ENCODE peak calls at places on chromosomes 5 and 9, in five cellular contexts. L is cardiac fibroblast, I is kidney epithelial cell, K is psoas muscle, Z is HAP-1. D is an unnamed sample.

GRCh38 chr5:36135994-36136393 is 15.7 kb downstream of the LMBRD2 start:
- DNase-seq in L (no peak), I (no peak), K (no peak), Z (no peak), D (no peak)

GRCh38 chr5:66169534-66169933 is 25.4 kb downstream of the SREK1 start:
- DNase-seq in L (no peak), I (peak), K (no peak), Z (no peak), D (peak)

GRCh38 chr5:78993165-78993564 is 8.1 kb upstream of the ARSB start:
- DNase-seq in L (no peak), I (no peak), K (no peak), Z (no peak), D (no peak)

GRCh38 chr5:20367178-20367577 is 379.2 kb upstream of the CDH18 start:
- DNase-seq in L (no peak), I (no peak), K (no peak), Z (no peak), D (no peak)

GRCh38 chr5:124867064-124867707 is 120.7 kb upstream of the ZNF608 start:
- DNase-seq in L (peak), I (no peak), K (no peak), Z (peak), D (no peak)

GRCh38 chr5:130109152-130109551 is 204.9 kb downstream of the CHSY3 start:
- DNase-seq in L (peak), I (peak), K (no peak), Z (no peak), D (peak)

GRCh38 chr9:93185261-93186150 is 1.6 kb downstream of the WNK2 start:
- DNase-seq in L (no peak), I (no peak), K (no peak), Z (peak), D (no peak)

GRCh38 chr9:19154135-19154612 is 26.9 kb upstream of the PLIN2 start:
- DNase-seq in L (peak), I (no peak), K (no peak), Z (no peak), D (no peak)

GRCh38 chr9:126702501-126703329 is 89.0 kb downstream of the LMX1B start:
- DNase-seq in L (no peak), I (no peak), K (no peak), Z (peak), D (no peak)

GRCh38 chr9:136312436-136312835 is 8.5 kb upstream of the CCDC187 start:
- DNase-seq in L (peak), I (no peak), K (no peak), Z (no peak), D (no peak)

GRCh38 chr5:68303038-68303738 is 87.6 kb downstream of the PIK3R1 start:
- DNase-seq in L (no peak), I (peak), K (no peak), Z (no peak), D (no peak)

GRCh38 chr5:78005021-78005785 is 229.1 kb upstream of the TBCA start:
- DNase-seq in L (peak), I (no peak), K (no peak), Z (peak), D (no peak)

GRCh38 chr9:35186524-35186923 is 24.7 kb downstream of the UNC13B start:
- DNase-seq in L (no peak), I (no peak), K (no peak), Z (peak), D (no peak)

GRCh38 chr5:100828756-100829342 is 74.2 kb downstream of the ST8SIA4 start:
- DNase-seq in L (no peak), I (no peak), K (no peak), Z (no peak), D (no peak)

GRCh38 chr5:102801375-102801774 is 46.3 kb downstream of the PAM start:
- DNase-seq in L (no peak), I (no peak), K (no peak), Z (no peak), D (no peak)

GRCh38 chr9:6645153-6646027 is at the start of gene GLDC:
- DNase-seq in L (peak), I (peak), K (peak), Z (no peak), D (peak)

GRCh38 chr9:130174025-130174424 is 1.8 kb downstream of the NCS1 start:
- DNase-seq in L (no peak), I (no peak), K (no peak), Z (no peak), D (no peak)

GRCh38 chr9:130172858-130173461 is 756 bp downstream of the NCS1 start:
- DNase-seq in L (no peak), I (no peak), K (peak), Z (peak), D (no peak)

GRCh38 chr9:130171226-130172148 is 717 bp upstream of the NCS1 start:
- DNase-seq in L (no peak), I (no peak), K (no peak), Z (peak), D (no peak)

GRCh38 chr9:130173462-130173876 is 1.3 kb downstream of the NCS1 start:
- DNase-seq in L (peak), I (no peak), K (no peak), Z (no peak), D (no peak)

DNA sequence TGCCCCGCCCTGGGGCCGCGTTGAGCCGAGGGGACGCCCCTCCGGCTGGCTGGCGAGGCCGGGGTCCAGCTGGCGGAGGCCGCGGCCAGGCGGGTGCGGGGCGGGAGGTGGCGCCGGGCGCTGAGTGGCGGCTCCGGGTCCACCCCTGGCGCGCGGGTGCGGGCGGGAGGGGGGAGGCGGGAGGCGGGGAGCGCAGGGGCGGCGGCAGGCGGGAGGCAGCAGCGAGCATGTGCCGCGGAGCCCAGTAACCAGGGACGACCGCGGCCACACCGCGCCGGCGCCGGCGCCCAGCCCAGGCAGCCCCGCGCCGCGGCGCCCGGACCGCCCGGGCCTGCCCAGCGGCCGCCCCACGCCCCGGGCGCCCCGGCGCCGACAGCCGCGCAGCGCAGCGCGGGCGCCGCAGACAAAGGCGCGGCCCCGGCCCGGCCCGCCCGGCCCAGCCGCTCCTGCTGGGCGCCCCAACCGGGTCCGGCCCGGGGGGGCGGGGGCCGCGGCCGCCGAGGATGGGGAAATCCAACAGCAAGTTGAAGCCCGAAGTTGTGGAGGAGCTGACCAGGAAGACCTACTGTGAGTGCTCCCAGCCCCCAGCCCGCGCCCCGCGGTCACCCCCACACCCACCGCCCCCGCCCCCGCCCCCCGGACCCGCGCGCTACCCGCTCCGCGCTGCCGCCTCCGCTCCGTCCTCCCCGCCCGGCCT is at the start of gene NCS1:
- DNase-seq in L (peak), I (no peak), K (peak), Z (peak), D (no peak)
- H3K4me3 ChIP-seq in L (peak), I (peak), K (peak), Z (peak), D (no peak)

DNA sequence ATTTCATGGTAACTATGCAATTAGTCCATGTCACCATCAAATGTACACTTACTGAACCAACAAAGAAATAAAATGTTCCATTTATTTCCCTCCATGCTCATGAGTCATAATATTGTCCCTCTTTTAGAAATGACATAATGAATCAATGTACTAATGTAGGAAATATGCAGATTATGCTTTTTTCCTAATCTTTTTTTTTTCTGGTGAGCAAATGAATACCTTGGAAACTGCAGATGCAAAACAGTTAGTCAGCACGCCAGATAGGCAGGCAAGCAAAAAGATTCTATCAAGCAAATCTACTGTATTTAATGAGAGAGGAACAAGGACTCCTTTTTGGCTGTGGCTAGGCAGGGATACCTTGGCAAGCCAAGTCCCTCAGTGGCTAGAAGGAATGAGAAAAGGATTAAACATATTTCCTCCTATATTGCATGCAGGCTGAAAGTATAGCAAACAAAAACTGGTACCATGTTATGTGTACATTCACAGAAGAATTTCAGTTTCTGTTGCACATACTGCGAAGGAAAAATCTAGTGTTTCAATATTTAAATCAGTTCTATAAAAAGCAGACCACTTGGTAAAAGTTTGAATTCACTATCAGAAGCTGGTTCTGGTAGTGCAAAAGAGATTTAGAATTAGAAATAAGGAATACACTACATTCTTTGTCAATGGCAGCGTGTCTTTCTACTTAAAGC is 605.4 kb downstream of the TLE1 start:
- DNase-seq in L (peak), I (no peak), K (no peak), Z (no peak), D (no peak)
- H3K4me3 ChIP-seq in L (no peak), I (no peak), K (no peak), Z (no peak), D (no peak)

GRCh38 chr9:123026425-123026824 is 7.0 kb upstream of the GPR21 start:
- DNase-seq in L (no peak), I (no peak), K (no peak), Z (no peak), D (no peak)
- H3K4me3 ChIP-seq in L (no peak), I (no peak), K (no peak), Z (no peak), D (no peak)

DNA sequence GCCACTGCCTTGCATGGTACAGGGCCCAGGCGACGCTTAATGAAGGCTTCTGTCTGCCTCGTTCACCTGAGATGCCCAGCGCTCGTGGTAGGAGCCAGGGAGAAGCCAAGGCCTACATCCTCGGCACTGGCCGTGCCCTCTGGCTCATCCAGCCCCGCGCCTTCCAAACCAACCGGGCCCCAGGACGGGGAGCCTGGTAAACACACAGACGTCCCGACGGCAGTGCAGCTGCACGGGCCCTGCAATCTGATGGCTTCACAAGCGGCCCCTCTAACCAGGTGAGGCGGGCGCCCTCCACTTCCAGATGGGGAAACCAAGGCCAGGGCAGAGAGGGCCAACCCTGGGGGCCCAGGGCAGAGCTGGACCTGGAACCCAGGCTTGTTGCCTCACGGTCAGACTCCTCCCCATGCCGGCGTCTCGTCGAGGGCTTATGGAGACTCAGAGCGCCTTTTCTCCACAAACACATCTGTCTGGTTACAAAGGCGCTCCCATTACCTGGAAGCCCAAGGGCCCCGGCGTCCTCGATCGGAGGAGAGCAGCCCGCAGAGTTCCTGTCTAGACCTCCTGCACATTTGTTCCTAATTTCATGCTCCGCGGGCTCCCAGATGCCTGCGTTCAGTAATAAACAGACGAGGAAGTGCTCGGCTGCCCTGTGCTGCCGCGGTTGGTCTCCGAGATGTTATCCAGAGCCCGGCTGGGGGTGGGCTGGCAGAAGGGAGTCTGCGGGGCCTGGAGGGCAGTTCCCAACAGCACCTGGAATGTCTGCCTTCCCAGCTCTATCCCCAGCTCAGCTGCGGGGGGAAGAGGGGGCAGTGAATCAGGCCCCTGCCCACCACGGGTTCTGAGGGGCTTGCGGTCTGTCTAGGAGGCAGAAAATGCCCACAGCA is 23.5 kb downstream of the FAM163B start:
- DNase-seq in L (no peak), I (no peak), K (no peak), Z (no peak), D (no peak)
- H3K4me3 ChIP-seq in L (no peak), I (no peak), K (no peak), Z (no peak), D (no peak)

GRCh38 chr9:33304367-33304766 is 14.1 kb downstream of the NFX1 start:
- DNase-seq in L (no peak), I (no peak), K (no peak), Z (no peak), D (no peak)
- H3K4me3 ChIP-seq in L (no peak), I (no peak), K (no peak), Z (no peak), D (no peak)

GRCh38 chr5:25688156-25688555 is 1043.4 kb upstream of the CDH10 start:
- DNase-seq in L (no peak), I (no peak), K (no peak), Z (no peak), D (no peak)
- H3K4me3 ChIP-seq in L (no peak), I (no peak), K (no peak), Z (no peak), D (no peak)

DNA sequence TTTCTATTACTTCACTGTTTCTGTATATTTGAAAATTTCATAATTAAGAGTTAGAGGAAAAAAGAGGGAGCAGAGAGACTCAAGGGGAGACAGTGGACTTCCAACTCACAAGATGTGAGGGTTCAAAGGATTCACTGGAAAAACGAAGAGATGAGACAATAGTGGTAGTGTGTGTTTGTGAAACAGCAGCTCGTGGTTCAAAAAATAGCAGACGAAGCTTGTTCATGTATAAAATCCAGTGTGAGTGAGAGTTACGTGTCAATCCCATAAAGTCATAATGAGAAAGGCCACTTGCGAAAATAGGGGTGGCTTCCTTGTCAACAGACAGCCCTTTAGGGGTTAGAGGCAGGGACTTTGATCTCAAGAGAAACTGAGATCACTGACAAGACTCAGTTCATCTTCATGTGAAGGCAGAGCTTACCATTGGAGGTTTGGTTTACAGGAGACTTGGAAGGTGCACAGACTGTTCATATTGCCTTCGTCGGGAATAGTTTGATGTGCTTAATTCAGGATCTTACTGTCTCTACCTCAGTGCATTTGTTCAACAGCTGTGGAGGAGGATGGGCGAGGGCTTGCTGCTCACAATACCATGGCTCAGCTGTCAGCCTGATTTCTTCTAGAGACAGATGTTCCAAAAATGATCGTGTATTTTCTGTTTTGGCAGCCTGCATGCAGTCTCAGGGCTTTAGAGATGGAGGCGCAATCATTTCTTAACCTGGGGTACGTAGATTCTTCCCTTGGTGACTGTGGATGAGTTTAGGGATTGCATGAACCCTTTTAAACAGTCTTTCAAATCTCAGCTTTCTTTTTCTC is 105.7 kb upstream of the KLF9 start:
- DNase-seq in L (no peak), I (no peak), K (no peak), Z (no peak), D (no peak)
- H3K4me3 ChIP-seq in L (no peak), I (no peak), K (no peak), Z (no peak), D (no peak)